ENCODE peak calls at places on chromosomes 5 and 9, in nine cellular contexts. B is hypothalamus, J is A172, E is RWPE1, G is neural crest cell, W is occipital lobe, I is PC-9, K is left cardiac atrium, H is D341Med. S is an unnamed sample.

GRCh38 chr9:71791875-71792274 is 23.6 kb upstream of the CEMIP2 start:
- DNase-seq in W (no peak), I (no peak), H (no peak), J (no peak), G (no peak), B (no peak), K (no peak), E (no peak), S (no peak)

GRCh38 chr9:91346644-91347043 is 15.1 kb downstream of the AUH start:
- DNase-seq in H (no peak), I (no peak), B (no peak), W (no peak), G (no peak), J (no peak), E (peak; percentile 61), K (no peak), S (no peak)

GRCh38 chr9:114580609-114581193 is 6.9 kb upstream of the ATP6V1G1 start:
- DNase-seq in G (no peak), H (no peak), W (no peak), B (no peak), I (no peak), J (no peak), E (no peak), K (no peak), S (no peak)

GRCh38 chr5:41369799-41370198 is 140.6 kb downstream of the PLCXD3 start:
- DNase-seq in H (no peak), I (no peak), J (no peak), K (no peak), B (no peak), E (no peak), G (no peak), W (no peak), S (no peak)

GRCh38 chr9:114382951-114383865 is 4.6 kb downstream of the AKNA start:
- DNase-seq in E (no peak), G (no peak), K (no peak), H (no peak), B (peak; percentile 66), J (peak; percentile 13), I (no peak), W (no peak), S (peak; percentile 86)

GRCh38 chr5:138568061-138568824 is 7.0 kb downstream of the HSPA9 start:
- DNase-seq in K (no peak), I (no peak), G (no peak), E (no peak), B (no peak), J (peak; percentile 50), W (no peak), H (no peak), S (no peak)

GRCh38 chr5:151784141-151784540 is 12.4 kb downstream of the G3BP1 start:
- DNase-seq in E (no peak), W (no peak), H (no peak), G (no peak), K (no peak), B (no peak), I (no peak), J (no peak), S (no peak)

GRCh38 chr5:135027699-135028615 is 6.1 kb downstream of the PITX1 start:
- DNase-seq in K (no peak), J (no peak), H (no peak), W (no peak), G (no peak), I (no peak), B (no peak), E (no peak), S (no peak)

GRCh38 chr5:168770036-168770498 is 190.9 kb upstream of the PANK3 start:
- DNase-seq in G (no peak), J (no peak), H (no peak), E (no peak), B (no peak), W (no peak), K (no peak), I (no peak), S (no peak)

GRCh38 chr5:173888473-173889135 is 455 bp downstream of the CPEB4 start:
- DNase-seq in K (peak; percentile 40), E (no peak), B (no peak), J (peak; percentile 35), H (peak; percentile 43), G (no peak), I (no peak), W (no peak), S (peak; percentile 58)

GRCh38 chr5:122351416-122352157 is 39.5 kb downstream of the SNCAIP start:
- DNase-seq in I (no peak), E (no peak), J (no peak), K (no peak), B (no peak), W (no peak), H (no peak), G (no peak), S (no peak)

GRCh38 chr9:76610009-76610352 is 151.0 kb downstream of the GCNT1 start:
- DNase-seq in K (peak; percentile 81), B (no peak), G (no peak), J (no peak), I (no peak), E (no peak), H (no peak), W (no peak), S (no peak)